ENCODE peak calls at places on chromosomes 3 and 15, in five cellular contexts. A is endodermal cell, J is hepatocyte, I is heart right ventricle, F is neuronal stem cell. B is an unnamed sample.

GRCh38 chr15:95684693-95685115 is 645.8 kb upstream of the NR2F2 start:
- DNase-seq in A (no peak), J (peak; percentile 48), I (no peak), F (no peak), B (no peak)

GRCh38 chr3:37660782-37661181 is 200.9 kb upstream of the CTDSPL start:
- DNase-seq in A (no peak), J (no peak), I (no peak), F (no peak), B (no peak)

GRCh38 chr15:74281147-74282133 is 45.3 kb downstream of the CCDC33 start:
- DNase-seq in A (no peak), J (no peak), I (no peak), F (no peak), B (no peak)

GRCh38 chr15:62107561-62108110 is 40.9 kb downstream of the C2CD4A start:
- DNase-seq in A (no peak), J (no peak), I (no peak), F (no peak), B (no peak)

GRCh38 chr3:156983559-156983958 is 157.4 kb downstream of the LEKR1 start:
- DNase-seq in A (peak; percentile 75), J (no peak), I (no peak), F (no peak), B (no peak)

GRCh38 chr3:115248274-115248673 is 101.2 kb upstream of the ZBTB20 start:
- DNase-seq in A (no peak), J (no peak), I (no peak), F (no peak), B (no peak)

GRCh38 chr15:77993374-77993911 is 84.1 kb downstream of the TBC1D2B start:
- DNase-seq in A (no peak), J (no peak), I (no peak), F (no peak), B (no peak)

GRCh38 chr15:89666147-89666857 is 11.0 kb upstream of the KIF7 start:
- DNase-seq in A (peak; percentile 67), J (no peak), I (no peak), F (no peak), B (no peak)

GRCh38 chr3:43194490-43195115 is 88.7 kb upstream of the POMGNT2 start:
- DNase-seq in A (no peak), J (peak; percentile 48), I (no peak), F (no peak), B (no peak)

GRCh38 chr15:88484781-88485246 is 17.3 kb downstream of the MRPS11 start:
- DNase-seq in A (peak; percentile 73), J (peak; percentile 37), I (no peak), F (peak; percentile 76), B (no peak)

GRCh38 chr15:78372880-78373279 is 32.7 kb downstream of the CRABP1 start:
- DNase-seq in A (peak; percentile 68), J (peak; percentile 57), I (no peak), F (no peak), B (no peak)

GRCh38 chr3:161217496-161217895 is 3.6 kb upstream of the NMD3 start:
- DNase-seq in A (no peak), J (peak; percentile 54), I (peak; percentile 50), F (no peak), B (no peak)

GRCh38 chr3:69174871-69175737 is 52.7 kb upstream of the LMOD3 start:
- DNase-seq in A (no peak), J (no peak), I (no peak), F (no peak), B (no peak)

GRCh38 chr15:87722941-87723691 is 533.4 kb downstream of the NTRK3 start:
- DNase-seq in A (no peak), J (no peak), I (no peak), F (no peak), B (no peak)

GRCh38 chr3:111159391-111159790 is 87.8 kb downstream of the NECTIN3 start:
- DNase-seq in A (no peak), J (no peak), I (no peak), F (no peak), B (no peak)

GRCh38 chr15:74775894-74776293 is 6.0 kb upstream of the CSK start:
- DNase-seq in A (no peak), J (no peak), I (no peak), F (no peak), B (no peak)

GRCh38 chr3:101836907-101837598 is 12.3 kb upstream of the NFKBIZ start:
- DNase-seq in A (no peak), J (no peak), I (no peak), F (no peak), B (no peak)

GRCh38 chr15:59687831-59688230 is 1.3 kb downstream of the BNIP2 start:
- DNase-seq in A (no peak), J (no peak), I (no peak), F (no peak), B (no peak)

GRCh38 chr15:41105348-41106334 is 10.4 kb downstream of the INO80 start:
- DNase-seq in A (no peak), J (no peak), I (no peak), F (no peak), B (no peak)

GRCh38 chr3:50502225-50502583 is 1.2 kb downstream of the CACNA2D2 start:
- DNase-seq in A (no peak), J (no peak), I (no peak), F (no peak), B (no peak)

GRCh38 chr3:157087398-157088132 is 72.4 kb downstream of the CCNL1 start:
- DNase-seq in A (no peak), J (no peak), I (no peak), F (no peak), B (no peak)

GRCh38 chr15:90037510-90037860 is 36.4 kb downstream of the ZNF710 start:
- DNase-seq in A (peak; percentile 35), J (no peak), I (no peak), F (no peak), B (no peak)

GRCh38 chr15:59327942-59328341 is 44.7 kb downstream of the MYO1E start:
- DNase-seq in A (no peak), J (no peak), I (no peak), F (no peak), B (no peak)

GRCh38 chr3:1578105-1578833 is 485.4 kb downstream of the CNTN6 start:
- DNase-seq in A (no peak), J (no peak), I (no peak), F (no peak), B (no peak)

GRCh38 chr3:71949403-71949802 is 164.5 kb upstream of the PROK2 start:
- DNase-seq in A (no peak), J (no peak), I (no peak), F (no peak), B (no peak)

GRCh38 chr3:188568750-188569149 is 414.8 kb downstream of the LPP start:
- DNase-seq in A (no peak), J (no peak), I (no peak), F (no peak), B (no peak)

GRCh38 chr3:186254676-186255665 is 107.1 kb downstream of the DGKG start:
- DNase-seq in A (no peak), J (no peak), I (no peak), F (no peak), B (no peak)

GRCh38 chr15:71336671-71337070 is 221.4 kb downstream of the THSD4 start:
- DNase-seq in A (no peak), J (no peak), I (no peak), F (no peak), B (no peak)

GRCh38 chr15:34297059-34297458 is 40.5 kb downstream of the SLC12A6 start:
- DNase-seq in A (no peak), J (no peak), I (no peak), F (no peak), B (no peak)

GRCh38 chr15:34304613-34305012 is 33.0 kb downstream of the SLC12A6 start:
- DNase-seq in A (no peak), J (no peak), I (no peak), F (no peak), B (no peak)

DNA sequence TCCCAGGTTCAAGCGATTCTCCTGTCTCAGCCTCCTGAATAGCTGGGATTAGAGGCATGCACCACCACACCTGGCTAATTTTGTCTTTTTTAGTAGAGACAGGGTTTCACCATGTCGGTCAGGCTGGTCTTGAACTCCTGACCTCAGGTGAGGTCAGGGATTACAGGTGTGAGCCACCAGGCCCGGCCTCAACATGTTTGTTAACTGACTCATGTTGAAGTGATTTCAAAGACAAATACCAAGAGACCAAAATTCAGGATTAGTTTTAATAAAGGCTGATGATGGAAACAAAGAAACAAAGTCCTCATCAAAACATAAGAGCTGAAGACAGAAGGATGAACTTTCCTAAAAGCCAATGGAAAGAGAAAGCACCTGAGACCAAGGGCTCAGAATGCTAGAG is 36.5 kb downstream of the SLC12A6 start:
- DNase-seq in A (no peak), J (no peak), I (no peak), F (no peak), B (no peak)
- H3K36me3 ChIP-seq in A (no peaks in the 10 kb centered on the region), J (no peaks in the 10 kb centered on the region), I (no peaks in the 10 kb centered on the region), F (no peaks in the 10 kb centered on the region), B (no peaks in the 10 kb centered on the region)

GRCh38 chr15:33009603-33010002 is 184.9 kb downstream of the FMN1 start:
- DNase-seq in A (no peak), J (no peak), I (no peak), F (no peak), B (no peak)

GRCh38 chr15:33007295-33007855 is 187.1 kb downstream of the FMN1 start:
- DNase-seq in A (peak; percentile 62), J (peak; percentile 16), I (no peak), F (no peak), B (peak; percentile 22)

GRCh38 chr15:33005582-33005981 is 188.9 kb downstream of the FMN1 start:
- DNase-seq in A (no peak), J (no peak), I (no peak), F (no peak), B (no peak)

GRCh38 chr15:33009026-33009425 is 185.5 kb downstream of the FMN1 start:
- DNase-seq in A (no peak), J (no peak), I (no peak), F (no peak), B (no peak)

GRCh38 chr15:33008284-33009011 is 186.1 kb downstream of the FMN1 start:
- DNase-seq in A (no peak), J (no peak), I (no peak), F (no peak), B (no peak)
- H3K27ac ChIP-seq in A (no peak overlapping the region), J (no peak overlapping the region), I (no peak overlapping the region), F (no peak overlapping the region), B (no peak overlapping the region)

DNA sequence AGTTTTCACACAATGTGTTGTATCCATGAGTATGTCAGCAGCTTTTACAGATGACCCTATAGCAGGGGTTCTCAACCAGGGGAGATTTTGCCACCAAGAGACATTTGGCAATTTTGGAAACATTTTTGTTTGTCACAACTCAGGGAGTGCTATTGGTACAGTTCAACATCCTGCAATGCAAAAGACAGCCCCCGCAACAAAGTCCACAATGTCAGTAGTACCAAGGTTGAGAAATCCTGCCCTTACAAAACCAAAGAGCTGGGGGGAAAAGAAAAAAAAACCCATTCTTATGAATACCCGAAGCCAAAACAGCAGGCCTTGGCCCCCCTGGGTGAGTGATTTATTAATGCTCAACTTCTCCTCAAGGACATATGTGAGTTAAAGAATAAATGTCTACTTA is 99.1 kb downstream of the LARS2 start:
- DNase-seq in A (no peak), J (no peak), I (no peak), F (no peak), B (no peak)
- H3K36me3 ChIP-seq in A (peaks cover 59% of the 10 kb centered on the region), J (no peaks in the 10 kb centered on the region), I (peaks cover 77% of the 10 kb centered on the region), F (peaks cover 11% of the 10 kb centered on the region), B (no peaks in the 10 kb centered on the region)

DNA sequence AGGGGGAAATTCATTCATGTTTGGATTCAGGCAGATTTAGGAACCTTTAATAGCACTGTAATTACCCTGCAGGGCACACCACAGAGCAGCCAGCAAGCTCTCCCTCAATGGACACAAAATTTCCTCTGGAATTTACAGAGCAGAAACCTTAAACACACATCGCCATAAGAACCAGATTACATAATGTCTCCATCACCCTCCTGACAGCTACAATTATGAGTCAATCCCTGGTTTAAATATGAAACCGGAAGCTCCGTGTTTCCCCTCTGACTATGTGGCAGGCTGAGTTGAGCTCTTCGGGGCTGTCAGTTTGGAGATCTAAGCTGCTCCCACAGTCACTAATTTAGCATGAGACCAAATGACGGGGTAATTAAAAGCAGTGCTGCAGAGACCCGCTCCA is 134.6 kb downstream of the TMCO5A start:
- DNase-seq in A (no peak), J (peak; percentile 76), I (peak; percentile 37), F (no peak), B (no peak)
- H3K27ac ChIP-seq in A (peak overlapping the region; percentile 92), J (peak overlapping the region; percentile 89), I (no peak overlapping the region), F (peak overlapping the region; percentile 41), B (no peak overlapping the region)